ENCODE peak calls at places on chromosomes 4 and X, in eight cellular contexts. P, R, B, C, K, L, O and G are unnamed samples.

GRCh38 chrX:16087081-16087480 is 36.3 kb upstream of the GRPR start:
- DNase-seq in P (no peak), R (no peak), B (no peak), C (peak), K (no peak), L (no peak), O (peak), G (no peak)

GRCh38 chr4:173017802-173018201 is 150.8 kb upstream of the GALNT7 start:
- DNase-seq in P (no peak), R (no peak), B (no peak), C (no peak), K (no peak), L (no peak), O (no peak), G (no peak)

GRCh38 chrX:40107291-40108083 is 9.7 kb upstream of the BCOR start:
- DNase-seq in P (peak), R (peak), B (no peak), C (no peak), K (no peak), L (no peak), O (peak), G (no peak)

GRCh38 chr4:133476064-133476463 is 327.0 kb downstream of the PCDH10 start:
- DNase-seq in P (no peak), R (no peak), B (no peak), C (no peak), K (no peak), L (no peak), O (no peak), G (no peak)

GRCh38 chr4:151950993-151951726 is 190.4 kb upstream of the GATB start:
- DNase-seq in P (no peak), R (peak), B (no peak), C (no peak), K (no peak), L (peak), O (no peak), G (no peak)

GRCh38 chr4:80422727-80423404 is 87.3 kb downstream of the CFAP299 start:
- DNase-seq in P (no peak), R (peak), B (no peak), C (no peak), K (no peak), L (no peak), O (no peak), G (no peak)

GRCh38 chrX:9464435-9465371 is at the start of gene TBL1X:
- DNase-seq in P (peak), R (peak), B (peak), C (peak), K (peak), L (peak), O (peak), G (no peak)

GRCh38 chrX:67563469-67564448 is 19.9 kb downstream of the AR start:
- DNase-seq in P (no peak), R (no peak), B (no peak), C (peak), K (no peak), L (peak), O (peak), G (no peak)

GRCh38 chr4:100823066-100823992 is 305.5 kb upstream of the EMCN start:
- DNase-seq in P (no peak), R (peak), B (no peak), C (peak), K (peak), L (peak), O (no peak), G (no peak)

GRCh38 chrX:57906790-57907189 is 3.5 kb downstream of the ZXDA start:
- DNase-seq in P (no peak), R (no peak), B (no peak), C (peak), K (no peak), L (peak), O (no peak), G (no peak)

GRCh38 chrX:34734383-34734782 is 77.3 kb upstream of the TMEM47 start:
- DNase-seq in P (no peak), R (no peak), B (no peak), C (peak), K (no peak), L (peak), O (no peak), G (no peak)

GRCh38 chrX:1448793-1449580 is 3.7 kb downstream of the ASMTL start:
- DNase-seq in P (peak), R (no peak), B (peak), C (no peak), K (no peak), L (no peak), O (no peak), G (no peak)

GRCh38 chr4:42048394-42048793 is 58.1 kb downstream of the SLC30A9 start:
- DNase-seq in P (no peak), R (no peak), B (no peak), C (peak), K (no peak), L (peak), O (no peak), G (no peak)

GRCh38 chr4:36325499-36325898 is 44.1 kb downstream of the DTHD1 start:
- DNase-seq in P (peak), R (no peak), B (no peak), C (no peak), K (no peak), L (no peak), O (no peak), G (no peak)

GRCh38 chrX:429266-429825 is 42.6 kb upstream of the PPP2R3B start:
- DNase-seq in P (no peak), R (no peak), B (no peak), C (no peak), K (no peak), L (no peak), O (no peak), G (no peak)

GRCh38 chr4:142815834-142816233 is 30.3 kb downstream of the INPP4B start:
- DNase-seq in P (no peak), R (peak), B (peak), C (peak), K (no peak), L (peak), O (no peak), G (no peak)

GRCh38 chr4:53119685-53120084 is 246.2 kb downstream of the SCFD2 start:
- DNase-seq in P (no peak), R (peak), B (no peak), C (peak), K (no peak), L (peak), O (peak), G (no peak)

GRCh38 chr4:169210516-169211108 is 60.1 kb downstream of the SH3RF1 start:
- DNase-seq in P (peak), R (no peak), B (no peak), C (no peak), K (peak), L (no peak), O (no peak), G (no peak)

GRCh38 chr4:177699365-177700213 is 257.4 kb upstream of the AGA start:
- DNase-seq in P (no peak), R (no peak), B (no peak), C (peak), K (no peak), L (peak), O (no peak), G (no peak)

GRCh38 chrX:114390251-114390796 is 193.6 kb upstream of the HTR2C start:
- DNase-seq in P (no peak), R (no peak), B (no peak), C (no peak), K (no peak), L (no peak), O (no peak), G (no peak)

GRCh38 chr4:159229164-159229563 is 126.3 kb downstream of the RAPGEF2 start:
- DNase-seq in P (no peak), R (no peak), B (no peak), C (peak), K (no peak), L (peak), O (peak), G (no peak)

GRCh38 chr4:77022581-77023133 is 53.1 kb downstream of the CCNI start:
- DNase-seq in P (no peak), R (peak), B (no peak), C (peak), K (no peak), L (peak), O (no peak), G (no peak)

GRCh38 chr4:26080876-26081628 is 167.0 kb downstream of the SMIM20 start:
- DNase-seq in P (no peak), R (no peak), B (peak), C (no peak), K (no peak), L (no peak), O (no peak), G (peak)